ENCODE peak calls at places on chromosomes 1 and 21, in ten cellular contexts. One of them, this sample, is unnamed.
A peak's percentile ranks its signal among the peaks of the same experiment; 100 is the strongest.

GRCh38 chr1:8077602-8078001 is 51.5 kb upstream of the ERRFI1 start:
- DNase-seq in GOT3: no peak
- DNase-seq in stimulated activated naive CD4-positive, alpha-beta T cell: no peak
- DNase-seq in neural crest cell: no peak
- DNase-seq in HFF-Myc: no peak
- DNase-seq in tibial nerve: no peak
- DNase-seq in endothelial cell of umbilical vein: peak; percentile 62
- DNase-seq in lung: no peak
- DNase-seq in BJ: no peak
- DNase-seq in GM12865: no peak
- DNase-seq in this sample: no peak

GRCh38 chr1:225603538-225604354 is 49.2 kb downstream of the ENAH start:
- DNase-seq in neural crest cell: no peak
- DNase-seq in lung: no peak
- DNase-seq in HFF-Myc: peak; percentile 12
- DNase-seq in GOT3: no peak
- DNase-seq in stimulated activated naive CD4-positive, alpha-beta T cell: no peak
- DNase-seq in tibial nerve: no peak
- DNase-seq in GM12865: no peak
- DNase-seq in endothelial cell of umbilical vein: peak; percentile 87
- DNase-seq in BJ: no peak
- DNase-seq in this sample: peak; percentile 16

GRCh38 chr1:239843556-239843955 is 248.1 kb upstream of the FMN2 start:
- DNase-seq in stimulated activated naive CD4-positive, alpha-beta T cell: no peak
- DNase-seq in endothelial cell of umbilical vein: no peak
- DNase-seq in GOT3: no peak
- DNase-seq in tibial nerve: no peak
- DNase-seq in lung: no peak
- DNase-seq in BJ: no peak
- DNase-seq in GM12865: no peak
- DNase-seq in neural crest cell: no peak
- DNase-seq in HFF-Myc: no peak
- DNase-seq in this sample: no peak

GRCh38 chr21:32868631-32869454 is 97.3 kb upstream of the PAXBP1 start:
- DNase-seq in GM12865: no peak
- DNase-seq in stimulated activated naive CD4-positive, alpha-beta T cell: no peak
- DNase-seq in HFF-Myc: no peak
- DNase-seq in BJ: no peak
- DNase-seq in tibial nerve: no peak
- DNase-seq in endothelial cell of umbilical vein: no peak
- DNase-seq in lung: no peak
- DNase-seq in neural crest cell: no peak
- DNase-seq in GOT3: no peak
- DNase-seq in this sample: no peak

GRCh38 chr1:47252369-47252768 is 20.3 kb upstream of the TAL1 start:
- DNase-seq in stimulated activated naive CD4-positive, alpha-beta T cell: no peak
- DNase-seq in endothelial cell of umbilical vein: peak; percentile 26
- DNase-seq in neural crest cell: no peak
- DNase-seq in tibial nerve: no peak
- DNase-seq in GM12865: no peak
- DNase-seq in GOT3: no peak
- DNase-seq in lung: no peak
- DNase-seq in BJ: no peak
- DNase-seq in HFF-Myc: no peak
- DNase-seq in this sample: no peak

GRCh38 chr1:180842890-180843289 is 69.8 kb upstream of the KIAA1614 start:
- DNase-seq in tibial nerve: no peak
- DNase-seq in neural crest cell: no peak
- DNase-seq in GOT3: no peak
- DNase-seq in HFF-Myc: no peak
- DNase-seq in stimulated activated naive CD4-positive, alpha-beta T cell: no peak
- DNase-seq in BJ: no peak
- DNase-seq in endothelial cell of umbilical vein: no peak
- DNase-seq in GM12865: no peak
- DNase-seq in lung: no peak
- DNase-seq in this sample: no peak

GRCh38 chr1:154474802-154475201 is 27.2 kb upstream of the TDRD10 start:
- DNase-seq in neural crest cell: no peak
- DNase-seq in tibial nerve: peak; percentile 57
- DNase-seq in HFF-Myc: peak; percentile 25
- DNase-seq in GOT3: no peak
- DNase-seq in endothelial cell of umbilical vein: peak; percentile 64
- DNase-seq in GM12865: no peak
- DNase-seq in BJ: peak; percentile 86
- DNase-seq in stimulated activated naive CD4-positive, alpha-beta T cell: no peak
- DNase-seq in lung: peak; percentile 81
- DNase-seq in this sample: no peak

GRCh38 chr1:63635681-63636080 is 42.5 kb downstream of the PGM1 start:
- DNase-seq in lung: no peak
- DNase-seq in GM12865: no peak
- DNase-seq in GOT3: no peak
- DNase-seq in neural crest cell: no peak
- DNase-seq in stimulated activated naive CD4-positive, alpha-beta T cell: no peak
- DNase-seq in tibial nerve: peak; percentile 24
- DNase-seq in endothelial cell of umbilical vein: no peak
- DNase-seq in HFF-Myc: no peak
- DNase-seq in BJ: no peak
- DNase-seq in this sample: no peak

GRCh38 chr1:12272770-12273169 is 42.9 kb downstream of the VPS13D start:
- DNase-seq in lung: no peak
- DNase-seq in HFF-Myc: no peak
- DNase-seq in endothelial cell of umbilical vein: no peak
- DNase-seq in neural crest cell: no peak
- DNase-seq in tibial nerve: no peak
- DNase-seq in BJ: no peak
- DNase-seq in stimulated activated naive CD4-positive, alpha-beta T cell: no peak
- DNase-seq in GOT3: no peak
- DNase-seq in GM12865: no peak
- DNase-seq in this sample: no peak

GRCh38 chr1:47901001-47901575 is 96.1 kb downstream of the TRABD2B start:
- DNase-seq in GM12865: no peak
- DNase-seq in tibial nerve: no peak
- DNase-seq in endothelial cell of umbilical vein: no peak
- DNase-seq in GOT3: no peak
- DNase-seq in BJ: no peak
- DNase-seq in stimulated activated naive CD4-positive, alpha-beta T cell: no peak
- DNase-seq in lung: no peak
- DNase-seq in HFF-Myc: no peak
- DNase-seq in neural crest cell: no peak
- DNase-seq in this sample: no peak

GRCh38 chr1:117573386-117574040 is 32.3 kb upstream of the TENT5C start:
- DNase-seq in tibial nerve: no peak
- DNase-seq in BJ: no peak
- DNase-seq in stimulated activated naive CD4-positive, alpha-beta T cell: no peak
- DNase-seq in endothelial cell of umbilical vein: no peak
- DNase-seq in GOT3: no peak
- DNase-seq in neural crest cell: no peak
- DNase-seq in lung: no peak
- DNase-seq in GM12865: no peak
- DNase-seq in HFF-Myc: no peak
- DNase-seq in this sample: no peak

GRCh38 chr1:76300556-76300955 is 226.0 kb downstream of the ST6GALNAC3 start:
- DNase-seq in GOT3: no peak
- DNase-seq in neural crest cell: no peak
- DNase-seq in BJ: no peak
- DNase-seq in GM12865: no peak
- DNase-seq in stimulated activated naive CD4-positive, alpha-beta T cell: no peak
- DNase-seq in tibial nerve: no peak
- DNase-seq in HFF-Myc: no peak
- DNase-seq in endothelial cell of umbilical vein: no peak
- DNase-seq in lung: no peak
- DNase-seq in this sample: no peak

GRCh38 chr21:42444745-42445059 is 41.0 kb downstream of the UBASH3A start:
- DNase-seq in GOT3: no peak
- DNase-seq in neural crest cell: no peak
- DNase-seq in GM12865: no peak
- DNase-seq in stimulated activated naive CD4-positive, alpha-beta T cell: no peak
- DNase-seq in lung: no peak
- DNase-seq in tibial nerve: no peak
- DNase-seq in HFF-Myc: no peak
- DNase-seq in endothelial cell of umbilical vein: no peak
- DNase-seq in BJ: no peak
- DNase-seq in this sample: no peak

GRCh38 chr21:38267991-38268858 is 11.4 kb downstream of the KCNJ15 start:
- DNase-seq in GM12865: peak; percentile 68
- DNase-seq in stimulated activated naive CD4-positive, alpha-beta T cell: no peak
- DNase-seq in tibial nerve: no peak
- DNase-seq in lung: no peak
- DNase-seq in endothelial cell of umbilical vein: peak; percentile 41
- DNase-seq in neural crest cell: no peak
- DNase-seq in BJ: no peak
- DNase-seq in HFF-Myc: no peak
- DNase-seq in GOT3: no peak
- DNase-seq in this sample: no peak

GRCh38 chr1:21239181-21239580 is 51.1 kb downstream of the ECE1 start:
- DNase-seq in BJ: no peak
- DNase-seq in GOT3: no peak
- DNase-seq in endothelial cell of umbilical vein: no peak
- DNase-seq in tibial nerve: no peak
- DNase-seq in GM12865: peak; percentile 19
- DNase-seq in lung: no peak
- DNase-seq in neural crest cell: no peak
- DNase-seq in stimulated activated naive CD4-positive, alpha-beta T cell: no peak
- DNase-seq in HFF-Myc: no peak
- DNase-seq in this sample: no peak

GRCh38 chr1:183236158-183236725 is 50.2 kb downstream of the LAMC2 start:
- DNase-seq in HFF-Myc: no peak
- DNase-seq in GOT3: no peak
- DNase-seq in stimulated activated naive CD4-positive, alpha-beta T cell: no peak
- DNase-seq in neural crest cell: no peak
- DNase-seq in BJ: no peak
- DNase-seq in lung: no peak
- DNase-seq in tibial nerve: no peak
- DNase-seq in endothelial cell of umbilical vein: no peak
- DNase-seq in GM12865: no peak
- DNase-seq in this sample: no peak

GRCh38 chr1:92968138-92969032 is 7.1 kb upstream of the DIPK1A start:
- DNase-seq in HFF-Myc: no peak
- DNase-seq in GOT3: no peak
- DNase-seq in lung: no peak
- DNase-seq in tibial nerve: no peak
- DNase-seq in BJ: no peak
- DNase-seq in neural crest cell: no peak
- DNase-seq in stimulated activated naive CD4-positive, alpha-beta T cell: peak; percentile 4
- DNase-seq in endothelial cell of umbilical vein: peak; percentile 19
- DNase-seq in GM12865: peak; percentile 69
- DNase-seq in this sample: no peak

GRCh38 chr21:41228492-41228891 is 60.5 kb downstream of the BACE2 start:
- DNase-seq in endothelial cell of umbilical vein: no peak
- DNase-seq in lung: no peak
- DNase-seq in tibial nerve: no peak
- DNase-seq in BJ: no peak
- DNase-seq in stimulated activated naive CD4-positive, alpha-beta T cell: no peak
- DNase-seq in neural crest cell: no peak
- DNase-seq in GM12865: no peak
- DNase-seq in GOT3: no peak
- DNase-seq in HFF-Myc: no peak
- DNase-seq in this sample: no peak

GRCh38 chr1:22892789-22893188 is 79.9 kb downstream of the LACTBL1 start:
- DNase-seq in lung: no peak
- DNase-seq in endothelial cell of umbilical vein: no peak
- DNase-seq in stimulated activated naive CD4-positive, alpha-beta T cell: no peak
- DNase-seq in HFF-Myc: no peak
- DNase-seq in GM12865: no peak
- DNase-seq in tibial nerve: no peak
- DNase-seq in GOT3: no peak
- DNase-seq in neural crest cell: no peak
- DNase-seq in BJ: no peak
- DNase-seq in this sample: no peak

GRCh38 chr21:28240586-28240985 is 752.1 kb downstream of the LTN1 start:
- DNase-seq in lung: no peak
- DNase-seq in HFF-Myc: no peak
- DNase-seq in BJ: no peak
- DNase-seq in stimulated activated naive CD4-positive, alpha-beta T cell: no peak
- DNase-seq in neural crest cell: no peak
- DNase-seq in GM12865: no peak
- DNase-seq in tibial nerve: no peak
- DNase-seq in endothelial cell of umbilical vein: no peak
- DNase-seq in GOT3: no peak
- DNase-seq in this sample: no peak

GRCh38 chr1:162349635-162350330 is 26.9 kb downstream of the SPATA46 start:
- DNase-seq in GOT3: no peak
- DNase-seq in stimulated activated naive CD4-positive, alpha-beta T cell: no peak
- DNase-seq in GM12865: no peak
- DNase-seq in neural crest cell: no peak
- DNase-seq in endothelial cell of umbilical vein: peak; percentile 95
- DNase-seq in HFF-Myc: peak; percentile 72
- DNase-seq in lung: no peak
- DNase-seq in BJ: peak; percentile 86
- DNase-seq in tibial nerve: no peak
- DNase-seq in this sample: no peak

GRCh38 chr1:157505481-157506272 is 46.6 kb downstream of the FCRL5 start:
- DNase-seq in GOT3: no peak
- DNase-seq in BJ: no peak
- DNase-seq in neural crest cell: peak; percentile 40
- DNase-seq in HFF-Myc: peak; percentile 40
- DNase-seq in stimulated activated naive CD4-positive, alpha-beta T cell: no peak
- DNase-seq in lung: peak; percentile 40
- DNase-seq in tibial nerve: peak; percentile 45
- DNase-seq in endothelial cell of umbilical vein: peak; percentile 60
- DNase-seq in GM12865: peak; percentile 89
- DNase-seq in this sample: peak; percentile 38

GRCh38 chr1:9004731-9005708 is 21.2 kb downstream of the SLC2A7 start:
- DNase-seq in tibial nerve: peak; percentile 87
- DNase-seq in BJ: peak; percentile 40
- DNase-seq in lung: peak; percentile 82
- DNase-seq in stimulated activated naive CD4-positive, alpha-beta T cell: peak; percentile 66
- DNase-seq in endothelial cell of umbilical vein: peak; percentile 85
- DNase-seq in GOT3: peak; percentile 74
- DNase-seq in GM12865: peak; percentile 88
- DNase-seq in neural crest cell: peak; percentile 93
- DNase-seq in HFF-Myc: peak; percentile 67
- DNase-seq in this sample: peak; percentile 75

GRCh38 chr1:32333251-32333963 is 2.6 kb downstream of the MARCKSL1 start:
- DNase-seq in GM12865: peak; percentile 47
- DNase-seq in endothelial cell of umbilical vein: no peak
- DNase-seq in BJ: no peak
- DNase-seq in neural crest cell: no peak
- DNase-seq in stimulated activated naive CD4-positive, alpha-beta T cell: no peak
- DNase-seq in GOT3: no peak
- DNase-seq in HFF-Myc: no peak
- DNase-seq in lung: no peak
- DNase-seq in tibial nerve: no peak
- DNase-seq in this sample: no peak

GRCh38 chr1:27436204-27437159 is 44.1 kb downstream of the GPR3 start:
- DNase-seq in BJ: peak; percentile 37
- DNase-seq in stimulated activated naive CD4-positive, alpha-beta T cell: no peak
- DNase-seq in GM12865: peak; percentile 57
- DNase-seq in neural crest cell: no peak
- DNase-seq in HFF-Myc: no peak
- DNase-seq in lung: no peak
- DNase-seq in endothelial cell of umbilical vein: peak; percentile 69
- DNase-seq in tibial nerve: peak; percentile 56
- DNase-seq in GOT3: no peak
- DNase-seq in this sample: no peak

GRCh38 chr1:203625623-203626189 is 926 bp upstream of the ATP2B4 start:
- DNase-seq in endothelial cell of umbilical vein: peak; percentile 89
- DNase-seq in lung: peak; percentile 60
- DNase-seq in GOT3: no peak
- DNase-seq in GM12865: peak; percentile 62
- DNase-seq in BJ: no peak
- DNase-seq in stimulated activated naive CD4-positive, alpha-beta T cell: peak; percentile 61
- DNase-seq in tibial nerve: peak; percentile 65
- DNase-seq in HFF-Myc: no peak
- DNase-seq in neural crest cell: no peak
- DNase-seq in this sample: peak; percentile 86

GRCh38 chr1:40857737-40858136 is 4.4 kb downstream of the CITED4 start:
- DNase-seq in HFF-Myc: no peak
- DNase-seq in lung: no peak
- DNase-seq in tibial nerve: no peak
- DNase-seq in stimulated activated naive CD4-positive, alpha-beta T cell: no peak
- DNase-seq in BJ: no peak
- DNase-seq in GM12865: no peak
- DNase-seq in neural crest cell: no peak
- DNase-seq in GOT3: no peak
- DNase-seq in endothelial cell of umbilical vein: no peak
- DNase-seq in this sample: no peak

GRCh38 chr1:163844393-163844948 is 522.7 kb downstream of the NUF2 start:
- DNase-seq in GOT3: no peak
- DNase-seq in tibial nerve: no peak
- DNase-seq in stimulated activated naive CD4-positive, alpha-beta T cell: no peak
- DNase-seq in lung: no peak
- DNase-seq in BJ: peak; percentile 73
- DNase-seq in neural crest cell: no peak
- DNase-seq in GM12865: no peak
- DNase-seq in endothelial cell of umbilical vein: no peak
- DNase-seq in HFF-Myc: peak; percentile 46
- DNase-seq in this sample: no peak

This sample was measured in dermis microvascular lymphatic vessel endothelial cell.